ENCODE peak calls at places on chromosomes 12 and 14, in seven cellular contexts. V is pancreas, X is ovary, M is fibroblast of lung, K is IMR-90, C is endothelial cell of umbilical vein, G is left ventricle myocardium inferior. N is an unnamed sample. For H3K27me3, the result is how much of the 10 kb centered on the place peaks cover.

GRCh38 chr12:76329163-76329562 is 19.1 kb downstream of the BBS10 start:
- DNase-seq in V (no peak), X (no peak), M (peak), K (peak), C (peak), G (no peak), N (peak)

GRCh38 chr12:62642509-62642908 is 175.9 kb downstream of the MON2 start:
- DNase-seq in V (no peak), X (no peak), M (no peak), K (no peak), C (no peak), G (no peak), N (no peak)

GRCh38 chr12:530308-530707 is 70.6 kb downstream of the B4GALNT3 start:
- DNase-seq in V (no peak), X (no peak), M (no peak), K (no peak), C (peak), G (no peak), N (no peak)

GRCh38 chr12:32548691-32549412 is 130.2 kb upstream of the DNM1L start:
- DNase-seq in V (no peak), X (peak), M (peak), K (peak), C (peak), G (no peak), N (peak)

GRCh38 chr12:66859751-66860440 is 181.0 kb upstream of the GRIP1 start:
- DNase-seq in V (no peak), X (no peak), M (no peak), K (no peak), C (no peak), G (no peak), N (no peak)

GRCh38 chr14:79629372-79629771 is 581.9 kb downstream of the DIO2 start:
- DNase-seq in V (no peak), X (no peak), M (no peak), K (no peak), C (no peak), G (no peak), N (no peak)

GRCh38 chr12:25715147-25715546 is 162.1 kb upstream of the LMNTD1 start:
- DNase-seq in V (no peak), X (no peak), M (peak), K (peak), C (no peak), G (no peak), N (peak)

GRCh38 chr12:123041042-123041531 is 60.6 kb downstream of the ARL6IP4 start:
- DNase-seq in V (peak), X (peak), M (no peak), K (no peak), C (no peak), G (no peak), N (no peak)

GRCh38 chr14:53748691-53749090 is 207.9 kb downstream of the BMP4 start:
- DNase-seq in V (no peak), X (no peak), M (no peak), K (no peak), C (no peak), G (no peak), N (no peak)

GRCh38 chr12:108446766-108447165 is 68.3 kb upstream of the FICD start:
- DNase-seq in V (no peak), X (no peak), M (no peak), K (no peak), C (no peak), G (peak), N (no peak)

GRCh38 chr12:8037046-8037663 is 4.6 kb downstream of the FOXJ2 start:
- DNase-seq in V (no peak), X (no peak), M (no peak), K (no peak), C (no peak), G (no peak), N (no peak)

GRCh38 chr12:117356048-117356447 is 5.4 kb downstream of the NOS1 start:
- DNase-seq in V (no peak), X (no peak), M (no peak), K (no peak), C (no peak), G (no peak), N (no peak)

GRCh38 chr12:106386836-106387555 is 29.4 kb downstream of the POLR3B start:
- DNase-seq in V (no peak), X (no peak), M (no peak), K (peak), C (no peak), G (no peak), N (no peak)

GRCh38 chr14:61668267-61668666 is 27.0 kb upstream of the HIF1A start:
- DNase-seq in V (no peak), X (no peak), M (no peak), K (no peak), C (peak), G (no peak), N (no peak)

GRCh38 chr12:50589650-50590435 is 85.1 kb downstream of the DIP2B start:
- DNase-seq in V (no peak), X (no peak), M (peak), K (peak), C (peak), G (no peak), N (peak)

GRCh38 chr12:123971770-123972447 is 722 bp downstream of the CCDC92 start:
- DNase-seq in V (peak), X (no peak), M (peak), K (peak), C (no peak), G (peak), N (no peak)

GRCh38 chr12:64560395-64561301 is 49.6 kb upstream of the RASSF3 start:
- DNase-seq in V (no peak), X (no peak), M (peak), K (peak), C (peak), G (no peak), N (peak)

GRCh38 chr12:111446044-111446581 is 40.4 kb downstream of the SH2B3 start:
- DNase-seq in V (peak), X (peak), M (peak), K (peak), C (peak), G (no peak), N (no peak)

GRCh38 chr14:75711134-75711795 is 50.2 kb downstream of the TTLL5 start:
- DNase-seq in V (no peak), X (peak), M (peak), K (peak), C (peak), G (no peak), N (peak)

GRCh38 chr12:46101121-46101869 is 110.9 kb upstream of the SCAF11 start:
- DNase-seq in V (no peak), X (no peak), M (no peak), K (no peak), C (no peak), G (no peak), N (no peak)

GRCh38 chr14:51676549-51676948 is 24.8 kb downstream of the FRMD6 start:
- DNase-seq in V (no peak), X (no peak), M (no peak), K (no peak), C (no peak), G (no peak), N (no peak)

GRCh38 chr12:29547151-29547561 is 49.7 kb upstream of the OVCH1 start:
- DNase-seq in V (no peak), X (no peak), M (peak), K (peak), C (peak), G (no peak), N (peak)

GRCh38 chr14:104296388-104297312 is 158.3 kb downstream of the KIF26A start:
- DNase-seq in V (peak), X (peak), M (no peak), K (no peak), C (peak), G (peak), N (no peak)

GRCh38 chr14:93056840-93057585 is 58.7 kb downstream of the ITPK1 start:
- DNase-seq in V (peak), X (no peak), M (no peak), K (peak), C (no peak), G (no peak), N (no peak)

GRCh38 chr12:108305520-108305919 is 33.6 kb downstream of the CMKLR1 start:
- DNase-seq in V (no peak), X (peak), M (peak), K (peak), C (no peak), G (peak), N (peak)

GRCh38 chr12:101696477-101697196 is 803 bp upstream of the CHPT1 start:
- DNase-seq in V (no peak), X (peak), M (peak), K (no peak), C (no peak), G (peak), N (no peak)

GRCh38 chr12:5511644-5512584 is 80.0 kb downstream of the NTF3 start:
- DNase-seq in V (no peak), X (peak), M (peak), K (peak), C (peak), G (peak), N (no peak)

GRCh38 chr12:51395283-51396230 is 4.4 kb upstream of the GALNT6 start:
- DNase-seq in V (no peak), X (no peak), M (no peak), K (no peak), C (no peak), G (no peak), N (no peak)

GRCh38 chr12:33663000-33663654 is 223.5 kb upstream of the SYT10 start:
- DNase-seq in V (no peak), X (no peak), M (no peak), K (no peak), C (no peak), G (no peak), N (no peak)

DNA sequence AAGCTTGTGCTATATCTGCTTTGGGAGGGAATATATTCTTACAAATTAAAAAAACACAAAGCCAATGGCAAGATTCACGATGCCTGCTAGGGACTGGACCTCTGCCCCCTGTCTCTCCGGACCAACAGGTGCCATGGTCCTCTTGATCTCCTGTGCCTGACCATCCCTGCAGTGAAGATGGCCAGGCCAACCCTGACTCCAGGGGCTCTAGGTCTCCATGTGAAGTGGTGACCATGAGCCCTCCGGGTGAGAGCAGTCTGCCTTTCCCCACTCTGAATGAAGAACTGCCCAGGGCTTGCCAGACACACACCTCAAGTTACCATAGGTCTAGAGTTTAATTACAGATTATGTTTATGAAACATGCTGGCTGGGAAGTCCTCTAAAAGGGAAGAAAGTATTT is 1.5 kb downstream of the ARHGDIB start:
- DNase-seq in V (no peak), X (no peak), M (no peak), K (no peak), C (peak), G (no peak), N (no peak)
- H3K4me3 ChIP-seq in V (peak), X (peak), M (no peak), K (no peak), C (peak), G (peak), N (no peak)

GRCh38 chr12:120771097-120771496 is 45.5 kb downstream of the ACADS start:
- DNase-seq in V (no peak), X (no peak), M (no peak), K (no peak), C (no peak), G (no peak), N (no peak)

GRCh38 chr12:120774169-120774916 is 48.7 kb downstream of the ACADS start:
- DNase-seq in V (no peak), X (no peak), M (no peak), K (no peak), C (peak), G (no peak), N (no peak)

GRCh38 chr12:120775862-120776552 is 50.4 kb downstream of the ACADS start:
- DNase-seq in V (no peak), X (no peak), M (no peak), K (no peak), C (no peak), G (no peak), N (no peak)
- TF ChIP-seq CTCF in V (no peak), X (no peak), M (peak), K (no peak), C (no peak), G (peak), N (no peak)

DNA sequence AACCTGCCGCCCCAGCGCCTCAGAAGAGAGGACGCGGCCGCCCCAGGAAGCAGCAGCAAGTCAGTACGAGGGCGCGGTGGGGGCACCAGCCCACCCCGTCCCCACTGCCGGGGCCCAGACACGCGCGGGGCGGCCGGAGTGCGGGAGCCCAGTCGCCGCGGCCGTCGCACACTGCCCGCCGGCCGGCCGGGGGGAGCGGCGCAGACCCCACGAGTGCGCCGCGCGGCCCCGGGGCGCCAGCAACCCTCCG is 965 bp downstream of the HMGA2 start:
- DNase-seq in V (no peak), X (no peak), M (no peak), K (no peak), C (no peak), G (no peak), N (no peak)
- H3K27me3 ChIP-seq in V (under half), X (under half), M (under half), K (under half), C (under half), G (half or more), N (under half)

DNA sequence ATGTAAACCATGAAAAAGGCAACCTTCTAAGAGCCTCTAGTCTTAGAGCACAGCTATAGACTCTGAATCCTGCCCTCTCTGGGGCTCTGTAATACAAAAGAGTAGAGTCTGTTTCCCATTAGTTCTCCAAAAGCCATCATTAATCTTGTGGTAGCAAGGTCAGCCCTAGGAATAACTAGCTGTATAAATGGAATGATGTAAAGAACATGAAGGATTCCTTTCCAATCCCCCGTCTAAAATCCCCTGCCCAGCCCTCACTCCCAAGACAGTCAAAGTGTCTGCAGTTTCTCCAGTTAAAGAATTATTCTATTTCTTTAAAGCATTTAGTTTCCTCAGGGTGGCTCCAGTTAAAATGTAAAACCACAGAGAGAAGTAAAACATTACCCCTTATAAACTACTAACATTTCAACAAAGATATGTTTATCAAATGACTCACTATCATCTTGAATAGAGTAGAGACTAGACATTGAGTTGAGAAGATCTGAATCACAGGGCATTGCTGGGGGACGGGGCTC is 104.2 kb downstream of the ST8SIA1 start:
- DNase-seq in V (no peak), X (no peak), M (peak), K (peak), C (no peak), G (no peak), N (no peak)
- H3K4me3 ChIP-seq in V (no peak), X (no peak), M (no peak), K (no peak), C (no peak), G (no peak), N (no peak)

DNA sequence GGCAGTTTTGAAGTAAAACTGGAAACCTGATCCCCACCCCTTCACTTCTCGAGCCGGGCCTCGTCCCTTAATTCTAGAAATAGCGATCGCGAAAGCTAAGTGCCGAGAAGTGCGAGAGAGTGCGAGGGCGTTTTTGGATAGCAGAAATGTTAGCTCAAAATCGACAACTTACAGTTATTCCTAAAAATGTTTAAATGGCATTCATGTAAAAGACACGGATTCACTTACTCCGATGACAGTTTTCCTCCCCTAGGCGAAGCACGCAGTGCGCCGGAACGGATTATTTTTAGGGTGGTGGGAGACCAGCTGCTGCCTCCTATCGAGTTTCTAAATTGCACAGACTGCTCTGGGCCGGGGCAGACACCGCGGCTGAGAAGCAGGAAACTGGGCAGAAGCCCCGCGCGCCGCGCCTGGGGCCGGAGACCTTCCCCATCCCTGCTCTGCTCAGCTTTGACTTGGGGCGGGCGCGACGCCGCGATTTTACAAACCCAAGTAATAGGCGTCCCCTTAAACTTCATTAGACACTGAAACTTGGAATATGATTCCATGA is at the start of gene ABCC9:
- DNase-seq in V (peak), X (peak), M (peak), K (peak), C (peak), G (peak), N (no peak)
- TF ChIP-seq CTCF in V (no peak), X (no peak), M (no peak), K (no peak), C (no peak), G (no peak), N (no peak)

GRCh38 chr12:112807452-112807851 is 15.9 kb downstream of the RPH3A start:
- DNase-seq in V (no peak), X (no peak), M (no peak), K (no peak), C (no peak), G (no peak), N (no peak)
- H3K27me3 ChIP-seq in V (under half), X (under half), M (under half), K (under half), C (under half), G (half or more), N (under half)

GRCh38 chr14:94933411-94933964 is 163.6 kb upstream of the GSC start:
- DNase-seq in V (no peak), X (no peak), M (no peak), K (no peak), C (no peak), G (no peak), N (peak)
- H3K4me3 ChIP-seq in V (no peak), X (no peak), M (no peak), K (no peak), C (no peak), G (no peak), N (no peak)

N was measured in BJ.